ENCODE peak calls at places on chromosomes 2 and 18, in four cellular contexts. W, Q, M and T are unnamed samples.
A peak's percentile ranks its signal among the peaks of the same experiment; 100 is the strongest.

GRCh38 chr2:129400825-129401224 is 578.6 kb upstream of the RAB6C start:
- DNase-seq in M (no peak), W (no peak), Q (no peak), T (no peak)

GRCh38 chr2:25885933-25886332 is 7.6 kb upstream of the ASXL2 start:
- DNase-seq in M (no peak), W (no peak), Q (peak; percentile 15), T (peak; percentile 85)

GRCh38 chr2:69192176-69192945 is 179.4 kb downstream of the ANTXR1 start:
- DNase-seq in Q (no peak), M (no peak), W (no peak), T (no peak)

GRCh38 chr18:45954070-45954712 is 12.9 kb downstream of the EPG5 start:
- DNase-seq in W (no peak), Q (peak; percentile 37), M (no peak), T (peak; percentile 95)

GRCh38 chr2:215833531-215834162 is 179.7 kb downstream of the MREG start:
- DNase-seq in W (no peak), Q (peak; percentile 43), M (no peak), T (no peak)

GRCh38 chr2:238658054-238658407 is 189.9 kb upstream of the TWIST2 start:
- DNase-seq in M (no peak), Q (no peak), W (no peak), T (no peak)

GRCh38 chr2:56287974-56288373 is 104.2 kb downstream of the CCDC85A start:
- DNase-seq in M (no peak), Q (no peak), W (no peak), T (peak; percentile 82)

GRCh38 chr2:884027-884748 is 66.5 kb upstream of the SNTG2 start:
- DNase-seq in M (no peak), Q (no peak), W (no peak), T (no peak)

GRCh38 chr2:217988014-217988839 is 14.6 kb downstream of the TNS1 start:
- DNase-seq in W (peak; percentile 50), Q (no peak), M (peak; percentile 72), T (peak; percentile 68)

GRCh38 chr2:168999668-169000213 is 31.4 kb downstream of the ABCB11 start:
- DNase-seq in Q (no peak), M (no peak), W (no peak), T (peak; percentile 57)

GRCh38 chr2:127014630-127015029 is 92.3 kb downstream of the BIN1 start:
- DNase-seq in Q (no peak), M (no peak), W (no peak), T (peak; percentile 79)

GRCh38 chr2:127733816-127734537 is 32.7 kb downstream of the SFT2D3 start:
- DNase-seq in W (no peak), M (no peak), Q (no peak), T (peak; percentile 13)

GRCh38 chr2:217897816-217898806 is 104.7 kb downstream of the TNS1 start:
- DNase-seq in M (no peak), W (no peak), Q (no peak), T (no peak)

GRCh38 chr2:217477583-217477982 is 525.2 kb downstream of the TNS1 start:
- DNase-seq in W (no peak), Q (no peak), M (no peak), T (no peak)

GRCh38 chr2:139122711-139123158 is 342.5 kb upstream of the NXPH2 start:
- DNase-seq in Q (no peak), M (no peak), W (no peak), T (no peak)

GRCh38 chr2:240818543-240819403 is 1.2 kb downstream of the KIF1A start:
- DNase-seq in Q (no peak), M (peak; percentile 17), W (no peak), T (no peak)